ENCODE peak calls at places on chromosomes 13 and 19, in four cellular contexts. One of them, this sample, is unnamed.

GRCh38 chr19:51479531-51480331 is 1.4 kb downstream of the CEACAM18 start:
- DNase-seq in WERI-Rb-1: no peak
- DNase-seq in nephron progenitor cell: no peak
- DNase-seq in mucosa of descending colon: no peak
- DNase-seq in this sample: no peak

GRCh38 chr13:73991884-73992283 is 142.3 kb downstream of the KLF12 start:
- DNase-seq in nephron progenitor cell: no peak
- DNase-seq in WERI-Rb-1: no peak
- DNase-seq in mucosa of descending colon: no peak
- DNase-seq in this sample: no peak

GRCh38 chr13:112616586-112617381 is 28.8 kb upstream of the TUBGCP3 start:
- DNase-seq in WERI-Rb-1: peak; percentile 70
- DNase-seq in mucosa of descending colon: no peak
- DNase-seq in nephron progenitor cell: peak; percentile 32
- DNase-seq in this sample: peak; percentile 27

GRCh38 chr19:29873024-29873800 is 61.4 kb downstream of the CCNE1 start:
- DNase-seq in mucosa of descending colon: no peak
- DNase-seq in WERI-Rb-1: peak; percentile 74
- DNase-seq in nephron progenitor cell: peak; percentile 94
- DNase-seq in this sample: peak; percentile 24

GRCh38 chr13:111142472-111142871 is 27.4 kb downstream of the ARHGEF7 start:
- DNase-seq in mucosa of descending colon: no peak
- DNase-seq in WERI-Rb-1: no peak
- DNase-seq in nephron progenitor cell: no peak
- DNase-seq in this sample: no peak

GRCh38 chr19:18589380-18590272 is 1.0 kb downstream of the REX1BD start:
- DNase-seq in WERI-Rb-1: peak; percentile 88
- DNase-seq in mucosa of descending colon: peak; percentile 86
- DNase-seq in nephron progenitor cell: peak; percentile 75
- DNase-seq in this sample: peak; percentile 64

GRCh38 chr19:11025997-11026396 is 63.3 kb upstream of the LDLR start:
- DNase-seq in WERI-Rb-1: no peak
- DNase-seq in nephron progenitor cell: no peak
- DNase-seq in mucosa of descending colon: no peak
- DNase-seq in this sample: no peak

GRCh38 chr13:40137400-40137799 is 481.9 kb downstream of the COG6 start:
- DNase-seq in nephron progenitor cell: no peak
- DNase-seq in WERI-Rb-1: no peak
- DNase-seq in mucosa of descending colon: no peak
- DNase-seq in this sample: peak; percentile 70

GRCh38 chr19:52190679-52191293 is 934 bp downstream of the PPP2R1A start:
- DNase-seq in mucosa of descending colon: peak; percentile 65
- DNase-seq in WERI-Rb-1: peak; percentile 15
- DNase-seq in nephron progenitor cell: peak; percentile 25
- DNase-seq in this sample: peak; percentile 56

GRCh38 chr13:47258384-47258783 is 361.5 kb upstream of the HTR2A start:
- DNase-seq in WERI-Rb-1: no peak
- DNase-seq in nephron progenitor cell: no peak
- DNase-seq in mucosa of descending colon: no peak
- DNase-seq in this sample: peak; percentile 31

GRCh38 chr19:12701596-12702282 is 5.3 kb upstream of the FBXW9 start:
- DNase-seq in nephron progenitor cell: no peak
- DNase-seq in mucosa of descending colon: no peak
- DNase-seq in WERI-Rb-1: peak; percentile 55
- DNase-seq in this sample: no peak

GRCh38 chr19:38441660-38442348 is 8.3 kb downstream of the RYR1 start:
- DNase-seq in nephron progenitor cell: peak; percentile 35
- DNase-seq in mucosa of descending colon: no peak
- DNase-seq in WERI-Rb-1: peak; percentile 43
- DNase-seq in this sample: no peak

GRCh38 chr19:23974941-23975340 is 60.3 kb downstream of the ZNF726 start:
- DNase-seq in mucosa of descending colon: no peak
- DNase-seq in WERI-Rb-1: no peak
- DNase-seq in nephron progenitor cell: no peak
- DNase-seq in this sample: no peak

GRCh38 chr13:53201454-53202225 is 173.0 kb downstream of the OLFM4 start:
- DNase-seq in WERI-Rb-1: no peak
- DNase-seq in mucosa of descending colon: peak; percentile 53
- DNase-seq in nephron progenitor cell: peak; percentile 45
- DNase-seq in this sample: no peak

GRCh38 chr13:67632590-67632989 is 402.5 kb upstream of the PCDH9 start:
- DNase-seq in nephron progenitor cell: no peak
- DNase-seq in mucosa of descending colon: no peak
- DNase-seq in WERI-Rb-1: no peak
- DNase-seq in this sample: no peak

GRCh38 chr19:7506385-7507328 is 9.2 kb upstream of the ZNF358 start:
- DNase-seq in WERI-Rb-1: peak; percentile 72
- DNase-seq in mucosa of descending colon: peak; percentile 97
- DNase-seq in nephron progenitor cell: peak; percentile 81
- DNase-seq in this sample: peak; percentile 94

GRCh38 chr19:2511991-2512390 is 36.1 kb downstream of the GADD45B start:
- DNase-seq in WERI-Rb-1: no peak
- DNase-seq in mucosa of descending colon: no peak
- DNase-seq in nephron progenitor cell: no peak
- DNase-seq in this sample: no peak

GRCh38 chr19:53161123-53161522 is 2.3 kb upstream of the ZNF347 start:
- DNase-seq in mucosa of descending colon: no peak
- DNase-seq in WERI-Rb-1: no peak
- DNase-seq in nephron progenitor cell: no peak
- DNase-seq in this sample: no peak

GRCh38 chr13:94395889-94396288 is 83.6 kb downstream of the DCT start:
- DNase-seq in nephron progenitor cell: no peak
- DNase-seq in WERI-Rb-1: no peak
- DNase-seq in mucosa of descending colon: no peak
- DNase-seq in this sample: no peak